ENCODE peak calls at places on chromosomes 5 and 9, in nine cellular contexts. H is foreskin fibroblast; P is amygdala; I is ELR; S is islet precursor cell; U is HuH-7; D is stimulated activated naive B cell treated with anti-CD40 and anti-IgM and Interleukin-4, amounts not matched to agents 10 μg/mL and 1 μg/mL and 100 μg/mL, for 72 hours; F is Ammon's horn; N is progenitor cell of endocrine pancreas. G is an unnamed sample.

GRCh38 chr5:148687427-148687826 is 33.1 kb upstream of the HTR4 start:
- DNase-seq in D (no peak), S (peak; percentile 68), F (no peak), U (peak; percentile 11), N (no peak), H (peak; percentile 2), P (no peak), I (peak; percentile 71), G (peak; percentile 8)

GRCh38 chr9:82558855-82559615 is 503.9 kb downstream of the RASEF start:
- DNase-seq in N (no peak), P (no peak), U (no peak), H (no peak), I (peak; percentile 6), D (no peak), F (no peak), S (no peak), G (no peak)

GRCh38 chr9:8365466-8366160 is 566.0 kb upstream of the DMAC1 start:
- DNase-seq in I (no peak), N (no peak), D (no peak), U (no peak), S (peak; percentile 73), F (no peak), P (no peak), H (peak; percentile 10), G (no peak)

GRCh38 chr5:136620016-136620419 is 254.7 kb upstream of the TRPC7 start:
- DNase-seq in F (no peak), H (peak; percentile 32), D (no peak), I (peak; percentile 46), U (no peak), N (no peak), P (no peak), S (peak; percentile 83), G (no peak)

GRCh38 chr9:124206391-124206790 is 51.4 kb upstream of the NEK6 start:
- DNase-seq in F (no peak), H (no peak), P (no peak), S (no peak), N (no peak), U (no peak), D (no peak), I (no peak), G (no peak)

GRCh38 chr9:38065369-38066075 is 3.5 kb downstream of the SHB start:
- DNase-seq in S (no peak), F (no peak), N (no peak), D (no peak), U (no peak), P (no peak), H (no peak), I (peak; percentile 19), G (no peak)

GRCh38 chr9:114002986-114003740 is 74.9 kb downstream of the AMBP start:
- DNase-seq in U (no peak), H (peak; percentile 36), F (no peak), I (peak; percentile 7), D (no peak), P (no peak), S (peak; percentile 41), N (no peak), G (no peak)

GRCh38 chr9:134323741-134324358 is 2.4 kb upstream of the RXRA start:
- DNase-seq in N (no peak), H (peak; percentile 30), D (no peak), P (no peak), I (no peak), U (no peak), F (peak; percentile 78), S (peak; percentile 82), G (no peak)

GRCh38 chr9:113462781-113463286 is 693 bp upstream of the RGS3 start:
- DNase-seq in H (no peak), S (peak; percentile 58), U (no peak), F (no peak), I (no peak), N (no peak), P (no peak), D (no peak), G (no peak)

GRCh38 chr5:29697786-29698414 is 1495.6 kb upstream of the CDH6 start:
- DNase-seq in P (no peak), D (no peak), N (no peak), H (no peak), I (peak; percentile 0), U (peak; percentile 15), S (peak; percentile 56), F (peak; percentile 24), G (no peak)

GRCh38 chr9:100322954-100323536 is 29.7 kb downstream of the TEX10 start:
- DNase-seq in U (peak; percentile 26), I (peak; percentile 61), P (no peak), S (peak; percentile 57), F (peak; percentile 44), N (no peak), D (no peak), H (peak; percentile 59), G (no peak)

GRCh38 chr9:26462213-26462612 is 430.4 kb downstream of the CAAP1 start:
- DNase-seq in H (no peak), S (no peak), U (no peak), I (peak; percentile 0), D (no peak), P (no peak), N (no peak), F (no peak), G (no peak)

GRCh38 chr9:113901196-113901818 is 25.2 kb downstream of the ZNF618 start:
- DNase-seq in H (peak; percentile 65), N (no peak), P (no peak), I (no peak), D (no peak), U (no peak), S (no peak), F (peak; percentile 16), G (no peak)

GRCh38 chr5:9922719-9923118 is 292.6 kb upstream of the TAS2R1 start:
- DNase-seq in S (no peak), D (no peak), I (no peak), U (no peak), F (no peak), P (no peak), H (no peak), N (no peak), G (no peak)